ENCODE peak calls at places on chromosomes 1 and 21, in eight cellular contexts. M is stimulated activated CD4-positive, alpha-beta T cell treated with anti-CD3 and anti-CD28 coated beads, TNF-alpha, amount 100 ng/mL, for 48 hours; S is GM06990; G is adipocyte; E is NCI-H1417 treated with DMSO at 0.1 percent for 48 hours; N is cardiac fibroblast; T is fibroblast of pulmonary artery; D is CMK. C is an unnamed sample.

GRCh38 chr1:202630541-202630940 is 79.7 kb downstream of the SYT2 start:
- DNase-seq in D (no peak), N (no peak), S (no peak), M (no peak), E (no peak), T (no peak), G (no peak), C (no peak)

GRCh38 chr1:229653420-229653819 is 27.4 kb downstream of the URB2 start:
- DNase-seq in M (no peak), G (no peak), S (no peak), N (no peak), T (no peak), D (no peak), E (no peak), C (no peak)

GRCh38 chr21:43573921-43574320 is 85.4 kb downstream of the HSF2BP start:
- DNase-seq in D (no peak), T (no peak), N (no peak), S (no peak), M (no peak), E (no peak), G (no peak), C (no peak)

GRCh38 chr21:19122371-19122770 is 718.8 kb upstream of the TMPRSS15 start:
- DNase-seq in G (no peak), T (no peak), M (no peak), E (no peak), D (no peak), N (no peak), S (no peak), C (no peak)

GRCh38 chr1:6547301-6547700 is 7.0 kb downstream of the NOL9 start:
- DNase-seq in E (no peak), S (no peak), D (no peak), M (no peak), N (peak; percentile 32), G (no peak), T (peak; percentile 21), C (no peak)

GRCh38 chr1:2466834-2467554 is 9.1 kb upstream of the PLCH2 start:
- DNase-seq in G (no peak), E (no peak), M (no peak), N (no peak), S (peak; percentile 25), D (no peak), T (no peak), C (no peak)

GRCh38 chr1:212283741-212284140 is 1.5 kb upstream of the PPP2R5A start:
- DNase-seq in E (no peak), S (no peak), T (no peak), D (no peak), G (no peak), M (no peak), N (no peak), C (no peak)

GRCh38 chr1:30527511-30528140 is 195.8 kb downstream of the MATN1 start:
- DNase-seq in S (no peak), T (no peak), D (no peak), G (no peak), E (no peak), N (peak; percentile 3), M (no peak), C (no peak)

GRCh38 chr1:226404063-226404903 is 3.6 kb downstream of the PARP1 start:
- DNase-seq in S (no peak), M (no peak), D (no peak), T (peak; percentile 17), E (no peak), G (peak; percentile 47), N (peak; percentile 15), C (no peak)

GRCh38 chr1:207913951-207914350 is 3.0 kb upstream of the CD34 start:
- DNase-seq in G (no peak), T (peak; percentile 27), E (no peak), N (no peak), M (no peak), D (no peak), S (no peak), C (no peak)

GRCh38 chr1:17696417-17697301 is 58.5 kb upstream of the ACTL8 start:
- DNase-seq in T (peak; percentile 88), G (peak; percentile 70), E (no peak), S (no peak), M (no peak), D (no peak), N (peak; percentile 88), C (no peak)

GRCh38 chr1:180033387-180033786 is 78.8 kb downstream of the CEP350 start:
- DNase-seq in M (no peak), E (no peak), T (no peak), G (peak; percentile 30), D (no peak), N (no peak), S (no peak), C (no peak)

GRCh38 chr1:25699501-25700089 is 83.0 kb downstream of the MAN1C1 start:
- DNase-seq in S (no peak), D (no peak), M (no peak), E (no peak), N (no peak), G (no peak), T (no peak), C (no peak)

GRCh38 chr1:151820940-151821339 is 10.7 kb downstream of the RORC start:
- DNase-seq in T (no peak), E (no peak), M (no peak), S (no peak), D (no peak), N (no peak), G (no peak), C (no peak)

GRCh38 chr1:66339944-66340343 is 194.0 kb upstream of the SGIP1 start:
- DNase-seq in M (no peak), G (peak; percentile 11), S (no peak), T (peak; percentile 57), E (no peak), D (no peak), N (peak; percentile 63), C (no peak)

GRCh38 chr1:233647083-233647482 is 33.2 kb downstream of the KCNK1 start:
- DNase-seq in S (no peak), N (peak; percentile 3), T (no peak), E (no peak), G (peak; percentile 62), D (no peak), M (no peak), C (no peak)

C was measured in lung.